ENCODE peak calls at places on chromosomes 12 and 14, in nine cellular contexts. Q is osteoblast, E is tibial nerve, V is cardiac muscle cell, F is A549, U is psoas muscle, Y is IMR-90, S is K562, B is fibroblast of lung. X is an unnamed sample.
A peak's percentile ranks its signal among the peaks of the same experiment; 100 is the strongest.

GRCh38 chr14:65709576-65709975 is 297.0 kb downstream of the FUT8 start:
- DNase-seq in Q (no peak), E (no peak), V (peak; percentile 49), F (no peak), U (no peak), Y (no peak), S (no peak), B (peak; percentile 8), X (no peak)

GRCh38 chr12:100539209-100539608 is 34.3 kb upstream of the GAS2L3 start:
- DNase-seq in Q (no peak), E (no peak), V (peak; percentile 65), F (no peak), U (no peak), Y (peak; percentile 37), S (peak; percentile 10), B (peak; percentile 41), X (peak; percentile 86)

GRCh38 chr12:100401660-100402059 is 44.8 kb downstream of the SLC17A8 start:
- DNase-seq in Q (no peak), E (no peak), V (peak; percentile 66), F (peak; percentile 39), U (no peak), Y (peak; percentile 31), S (no peak), B (peak; percentile 73), X (peak; percentile 42)

GRCh38 chr14:100078997-100079561 is 13.9 kb downstream of the EVL start:
- DNase-seq in Q (no peak), E (no peak), V (peak; percentile 43), F (no peak), U (no peak), Y (peak; percentile 72), S (peak; percentile 56), B (peak; percentile 73), X (no peak)

GRCh38 chr12:93972411-93973208 is 175.8 kb upstream of the PLXNC1 start:
- DNase-seq in Q (peak; percentile 76), E (no peak), V (peak; percentile 54), F (no peak), U (no peak), Y (peak; percentile 75), S (no peak), B (peak; percentile 97), X (no peak)

GRCh38 chr12:127304751-127305725 is 961.9 kb upstream of the TMEM132C start:
- DNase-seq in Q (no peak), E (no peak), V (no peak), F (no peak), U (no peak), Y (no peak), S (no peak), B (no peak), X (no peak)

GRCh38 chr12:65086236-65086635 is 34.9 kb downstream of the WIF1 start:
- DNase-seq in Q (no peak), E (no peak), V (no peak), F (no peak), U (no peak), Y (no peak), S (no peak), B (no peak), X (no peak)

GRCh38 chr14:45902241-45902640 is 649.2 kb upstream of the MIS18BP1 start:
- DNase-seq in Q (no peak), E (no peak), V (no peak), F (no peak), U (no peak), Y (no peak), S (no peak), B (no peak), X (no peak)

GRCh38 chr12:84919271-84919670 is 6.7 kb upstream of the SLC6A15 start:
- DNase-seq in Q (no peak), E (no peak), V (no peak), F (no peak), U (no peak), Y (peak; percentile 43), S (no peak), B (peak; percentile 54), X (no peak)

GRCh38 chr12:15962760-15963159 is 51.6 kb downstream of the DERA start:
- DNase-seq in Q (no peak), E (no peak), V (no peak), F (no peak), U (no peak), Y (peak; percentile 12), S (no peak), B (peak; percentile 74), X (no peak)

GRCh38 chr12:124774462-124775167 is 89.0 kb downstream of the SCARB1 start:
- DNase-seq in Q (peak; percentile 90), E (no peak), V (peak; percentile 97), F (no peak), U (no peak), Y (peak; percentile 85), S (no peak), B (peak; percentile 99), X (no peak)

GRCh38 chr14:106841701-106842100 is 1315.3 kb downstream of the TMEM121 start:
- DNase-seq in Q (no peak), E (no peak), V (no peak), F (no peak), U (no peak), Y (no peak), S (no peak), B (no peak), X (no peak)

GRCh38 chr14:68364823-68365222 is 428.0 kb downstream of the ZFP36L1 start:
- DNase-seq in Q (no peak), E (no peak), V (no peak), F (no peak), U (no peak), Y (no peak), S (no peak), B (peak; percentile 56), X (no peak)

GRCh38 chr12:110888256-110888991 is 32.0 kb downstream of the MYL2 start:
- DNase-seq in Q (no peak), E (no peak), V (no peak), F (no peak), U (no peak), Y (no peak), S (no peak), B (no peak), X (no peak)
- H3K4me3 ChIP-seq in Q (no peak overlapping the region), E (no peak overlapping the region), V (no peak overlapping the region), F (no peak overlapping the region), U (peak overlapping the region; percentile 61), Y (no peak overlapping the region), S (no peak overlapping the region), B (no peak overlapping the region), X (no peak overlapping the region)

DNA sequence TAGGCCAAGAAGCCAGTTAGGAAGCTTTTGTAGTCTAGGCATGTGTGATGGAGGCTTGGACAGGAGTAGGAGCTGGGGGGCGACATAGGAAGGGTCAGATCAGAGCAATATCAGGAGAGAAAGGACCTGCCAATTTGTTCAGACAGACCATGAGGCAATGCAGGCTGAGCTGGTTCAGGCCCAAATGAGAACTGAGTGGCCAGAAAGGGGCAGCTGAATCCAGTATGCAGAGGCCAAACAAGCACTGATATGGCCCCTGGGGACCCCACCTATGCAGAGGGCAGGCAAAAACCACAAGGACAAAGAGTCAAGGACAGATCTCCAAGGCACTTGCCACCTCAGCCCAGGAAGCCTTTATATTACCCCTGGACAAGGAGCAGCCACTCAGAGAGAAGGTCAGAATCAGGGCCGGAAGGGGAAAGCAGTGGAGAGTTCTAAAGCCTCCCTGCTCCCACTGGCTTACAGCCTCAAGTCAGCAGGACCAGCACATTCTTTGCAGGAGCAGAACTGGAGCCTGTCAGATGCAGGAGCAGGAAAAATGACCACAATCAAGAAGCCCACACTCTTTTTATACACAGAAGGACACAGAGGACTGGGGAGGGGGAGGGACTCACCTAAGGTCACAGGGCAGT is 37.2 kb downstream of the CLMN start:
- DNase-seq in Q (no peak), E (no peak), V (no peak), F (no peak), U (no peak), Y (no peak), S (no peak), B (no peak), X (no peak)
- H3K4me1 ChIP-seq in Q (no peaks in the 10 kb centered on the region), E (peaks cover 27% of the 10 kb centered on the region), V (no peaks in the 10 kb centered on the region), F (no peaks in the 10 kb centered on the region), U (no peaks in the 10 kb centered on the region), Y (no peaks in the 10 kb centered on the region), S (no peaks in the 10 kb centered on the region), B (no peaks in the 10 kb centered on the region), X (no peaks in the 10 kb centered on the region)

GRCh38 chr14:38107216-38107631 is 100.5 kb upstream of the SSTR1 start:
- DNase-seq in Q (no peak), E (no peak), V (no peak), F (no peak), U (no peak), Y (peak; percentile 20), S (no peak), B (no peak), X (no peak)

GRCh38 chr14:38111046-38111445 is 96.7 kb upstream of the SSTR1 start:
- DNase-seq in Q (no peak), E (no peak), V (no peak), F (no peak), U (no peak), Y (no peak), S (no peak), B (no peak), X (no peak)

GRCh38 chr14:38108681-38109080 is 99.0 kb upstream of the SSTR1 start:
- DNase-seq in Q (peak; percentile 56), E (no peak), V (no peak), F (no peak), U (no peak), Y (peak; percentile 96), S (no peak), B (peak; percentile 1), X (no peak)

GRCh38 chr14:38113546-38113945 is 94.2 kb upstream of the SSTR1 start:
- DNase-seq in Q (no peak), E (no peak), V (no peak), F (no peak), U (no peak), Y (no peak), S (no peak), B (no peak), X (no peak)

GRCh38 chr14:38110258-38110657 is 97.4 kb upstream of the SSTR1 start:
- DNase-seq in Q (no peak), E (no peak), V (no peak), F (no peak), U (no peak), Y (no peak), S (no peak), B (no peak), X (no peak)
- H3K9me3 ChIP-seq in Q (no peaks in the 10 kb centered on the region), E (no peaks in the 10 kb centered on the region), V (no peaks in the 10 kb centered on the region), F (no peaks in the 10 kb centered on the region), U (no peaks in the 10 kb centered on the region), Y (peaks cover 2% of the 10 kb centered on the region), S (no peaks in the 10 kb centered on the region), B (no peaks in the 10 kb centered on the region), X (peaks cover 3% of the 10 kb centered on the region)

DNA sequence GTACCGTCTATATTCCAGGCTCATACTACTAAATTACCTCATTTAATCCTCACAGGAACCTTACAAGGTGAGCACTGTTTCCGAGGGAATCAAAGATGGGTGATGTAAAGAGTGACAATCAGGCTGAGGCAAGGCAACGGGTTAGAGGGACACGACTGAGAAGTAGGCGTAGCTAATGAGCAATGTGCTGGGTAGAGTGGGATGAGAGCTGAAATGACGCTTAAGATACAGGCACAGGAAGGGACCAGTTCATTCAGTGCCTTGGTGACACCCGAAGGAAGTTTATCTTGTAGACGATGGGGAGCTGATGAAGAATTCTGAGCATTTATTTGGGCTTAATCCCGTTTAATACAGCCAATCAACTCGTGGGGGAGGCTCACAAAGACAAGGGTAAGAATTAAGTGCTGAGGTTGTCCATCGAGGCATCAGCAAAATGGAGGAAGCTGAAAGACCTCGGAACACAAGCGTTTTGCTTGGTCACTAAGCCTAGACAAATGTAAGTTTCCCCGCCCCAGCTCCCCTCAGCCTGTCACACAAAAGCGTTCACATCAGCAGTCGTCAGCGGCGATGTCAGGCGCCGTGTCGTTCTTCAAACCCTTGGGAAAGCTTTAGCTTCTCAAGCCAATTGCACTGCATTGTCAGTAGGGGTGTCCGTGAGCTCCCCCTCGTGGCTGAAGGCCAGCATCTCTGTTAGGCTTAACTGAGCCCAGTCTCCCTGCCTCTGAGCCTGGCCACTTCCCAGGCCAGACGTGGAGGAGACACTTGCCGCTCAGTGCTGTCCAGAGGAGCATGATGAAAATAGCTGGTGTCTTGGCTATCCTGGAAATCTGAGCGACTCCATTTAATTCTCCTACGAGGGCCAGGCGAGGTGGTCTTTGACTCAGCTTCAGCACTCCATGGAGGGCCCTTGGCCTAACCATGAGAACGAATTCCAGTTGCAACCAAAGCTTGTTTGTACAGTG is 288.5 kb upstream of the G2E3 start:
- DNase-seq in Q (peak; percentile 63), E (peak; percentile 80), V (peak; percentile 88), F (peak; percentile 41), U (peak; percentile 91), Y (peak; percentile 81), S (peak; percentile 64), B (peak; percentile 74), X (peak; percentile 80)
- H3K4me3 ChIP-seq in Q (peak overlapping the region; percentile 68), E (no peak overlapping the region), V (no peak overlapping the region), F (peak overlapping the region; percentile 23), U (no peak overlapping the region), Y (peak overlapping the region; percentile 41), S (peak overlapping the region; percentile 16), B (peak overlapping the region; percentile 48), X (no peak overlapping the region)